ENCODE peak calls at places on chromosomes 6 and 20, in six cellular contexts. One of them, this sample, is unnamed.

GRCh38 chr6:112466378-112467151 is 119.4 kb downstream of the RFPL4B start:
- DNase-seq in neural progenitor cell: no peak
- DNase-seq in AG04450: no peak
- DNase-seq in cardiac muscle cell: peak
- DNase-seq in foreskin keratinocyte: peak
- DNase-seq in suprapubic skin: no peak
- DNase-seq in this sample: no peak

GRCh38 chr6:56949925-56950495 is 4.9 kb upstream of the BEND6 start:
- DNase-seq in AG04450: no peak
- DNase-seq in cardiac muscle cell: peak
- DNase-seq in neural progenitor cell: no peak
- DNase-seq in suprapubic skin: no peak
- DNase-seq in foreskin keratinocyte: no peak
- DNase-seq in this sample: no peak

GRCh38 chr6:589090-589489 is 67.8 kb downstream of the HUS1B start:
- DNase-seq in suprapubic skin: no peak
- DNase-seq in neural progenitor cell: no peak
- DNase-seq in cardiac muscle cell: no peak
- DNase-seq in AG04450: no peak
- DNase-seq in foreskin keratinocyte: no peak
- DNase-seq in this sample: no peak

GRCh38 chr20:6940052-6940451 is 172.6 kb downstream of the BMP2 start:
- DNase-seq in AG04450: no peak
- DNase-seq in cardiac muscle cell: peak
- DNase-seq in suprapubic skin: no peak
- DNase-seq in neural progenitor cell: peak
- DNase-seq in foreskin keratinocyte: peak
- DNase-seq in this sample: no peak

GRCh38 chr6:125151715-125152114 is 1.9 kb upstream of the TPD52L1 start:
- DNase-seq in neural progenitor cell: no peak
- DNase-seq in AG04450: no peak
- DNase-seq in cardiac muscle cell: no peak
- DNase-seq in foreskin keratinocyte: no peak
- DNase-seq in suprapubic skin: no peak
- DNase-seq in this sample: no peak

GRCh38 chr20:61647741-61648140 is 395.7 kb downstream of the CDH4 start:
- DNase-seq in neural progenitor cell: no peak
- DNase-seq in foreskin keratinocyte: no peak
- DNase-seq in suprapubic skin: no peak
- DNase-seq in AG04450: no peak
- DNase-seq in cardiac muscle cell: no peak
- DNase-seq in this sample: no peak

GRCh38 chr20:35252037-35252461 is 25.6 kb downstream of the MMP24 start:
- DNase-seq in AG04450: no peak
- DNase-seq in neural progenitor cell: no peak
- DNase-seq in cardiac muscle cell: no peak
- DNase-seq in foreskin keratinocyte: no peak
- DNase-seq in suprapubic skin: no peak
- DNase-seq in this sample: peak

GRCh38 chr6:21740719-21741118 is 147.2 kb downstream of the SOX4 start:
- DNase-seq in AG04450: peak
- DNase-seq in neural progenitor cell: peak
- DNase-seq in foreskin keratinocyte: no peak
- DNase-seq in cardiac muscle cell: peak
- DNase-seq in suprapubic skin: no peak
- DNase-seq in this sample: no peak

GRCh38 chr20:46964299-46965123 is 69.9 kb downstream of the EYA2 start:
- DNase-seq in AG04450: no peak
- DNase-seq in suprapubic skin: no peak
- DNase-seq in foreskin keratinocyte: no peak
- DNase-seq in cardiac muscle cell: no peak
- DNase-seq in neural progenitor cell: no peak
- DNase-seq in this sample: no peak

GRCh38 chr20:1946762-1947534 is 46.9 kb downstream of the PDYN start:
- DNase-seq in neural progenitor cell: peak
- DNase-seq in foreskin keratinocyte: peak
- DNase-seq in suprapubic skin: peak
- DNase-seq in AG04450: no peak
- DNase-seq in cardiac muscle cell: peak
- DNase-seq in this sample: no peak

GRCh38 chr6:112639436-112639835 is 292.3 kb downstream of the RFPL4B start:
- DNase-seq in AG04450: peak
- DNase-seq in neural progenitor cell: no peak
- DNase-seq in suprapubic skin: no peak
- DNase-seq in foreskin keratinocyte: peak
- DNase-seq in cardiac muscle cell: no peak
- DNase-seq in this sample: no peak

GRCh38 chr6:31495580-31495979 is 2.4 kb upstream of the MICB start:
- DNase-seq in AG04450: no peak
- DNase-seq in suprapubic skin: no peak
- DNase-seq in cardiac muscle cell: peak
- DNase-seq in neural progenitor cell: no peak
- DNase-seq in foreskin keratinocyte: peak
- DNase-seq in this sample: no peak

GRCh38 chr20:58745391-58745790 is 52.8 kb downstream of the NPEPL1 start:
- DNase-seq in suprapubic skin: no peak
- DNase-seq in foreskin keratinocyte: no peak
- DNase-seq in neural progenitor cell: no peak
- DNase-seq in AG04450: no peak
- DNase-seq in cardiac muscle cell: no peak
- DNase-seq in this sample: no peak

GRCh38 chr20:9038791-9039190 is 30.1 kb upstream of the PLCB4 start:
- DNase-seq in foreskin keratinocyte: no peak
- DNase-seq in suprapubic skin: no peak
- DNase-seq in AG04450: no peak
- DNase-seq in neural progenitor cell: no peak
- DNase-seq in cardiac muscle cell: no peak
- DNase-seq in this sample: no peak

GRCh38 chr20:1700990-1701389 is 43.4 kb upstream of the SIRPG start:
- DNase-seq in foreskin keratinocyte: no peak
- DNase-seq in neural progenitor cell: no peak
- DNase-seq in cardiac muscle cell: no peak
- DNase-seq in AG04450: no peak
- DNase-seq in suprapubic skin: no peak
- DNase-seq in this sample: no peak

GRCh38 chr20:45894797-45895196 is 3.7 kb downstream of the CTSA start:
- DNase-seq in suprapubic skin: no peak
- DNase-seq in cardiac muscle cell: no peak
- DNase-seq in foreskin keratinocyte: no peak
- DNase-seq in neural progenitor cell: no peak
- DNase-seq in AG04450: no peak
- DNase-seq in this sample: no peak

GRCh38 chr6:117547688-117548621 is 54.4 kb downstream of the GOPC start:
- DNase-seq in foreskin keratinocyte: no peak
- DNase-seq in cardiac muscle cell: peak
- DNase-seq in neural progenitor cell: no peak
- DNase-seq in AG04450: no peak
- DNase-seq in suprapubic skin: peak
- DNase-seq in this sample: peak

GRCh38 chr6:159716247-159717086 is 10.8 kb upstream of the WTAP start:
- DNase-seq in AG04450: peak
- DNase-seq in cardiac muscle cell: peak
- DNase-seq in suprapubic skin: peak
- DNase-seq in foreskin keratinocyte: peak
- DNase-seq in neural progenitor cell: no peak
- DNase-seq in this sample: no peak

GRCh38 chr20:9503530-9504251 is 10.7 kb upstream of the LAMP5 start:
- DNase-seq in suprapubic skin: no peak
- DNase-seq in AG04450: no peak
- DNase-seq in cardiac muscle cell: peak
- DNase-seq in neural progenitor cell: peak
- DNase-seq in foreskin keratinocyte: no peak
- DNase-seq in this sample: no peak

GRCh38 chr20:33415948-33416347 is 14.6 kb upstream of the CDK5RAP1 start:
- DNase-seq in suprapubic skin: no peak
- DNase-seq in neural progenitor cell: peak
- DNase-seq in cardiac muscle cell: peak
- DNase-seq in AG04450: no peak
- DNase-seq in foreskin keratinocyte: no peak
- DNase-seq in this sample: no peak

GRCh38 chr6:110944681-110945151 is 13.8 kb upstream of the GTF3C6 start:
- DNase-seq in cardiac muscle cell: peak
- DNase-seq in foreskin keratinocyte: peak
- DNase-seq in suprapubic skin: no peak
- DNase-seq in AG04450: peak
- DNase-seq in neural progenitor cell: no peak
- DNase-seq in this sample: no peak

GRCh38 chr20:38692436-38693411 is 31.6 kb upstream of the SLC32A1 start:
- DNase-seq in neural progenitor cell: peak
- DNase-seq in suprapubic skin: no peak
- DNase-seq in AG04450: peak
- DNase-seq in cardiac muscle cell: peak
- DNase-seq in foreskin keratinocyte: peak
- DNase-seq in this sample: no peak

GRCh38 chr6:158972241-158973233 is 27.5 kb downstream of the RSPH3 start:
- DNase-seq in AG04450: peak
- DNase-seq in cardiac muscle cell: peak
- DNase-seq in foreskin keratinocyte: peak
- DNase-seq in suprapubic skin: no peak
- DNase-seq in neural progenitor cell: peak
- DNase-seq in this sample: no peak

GRCh38 chr20:55684578-55684977 is 320.7 kb downstream of the CBLN4 start:
- DNase-seq in AG04450: no peak
- DNase-seq in neural progenitor cell: no peak
- DNase-seq in foreskin keratinocyte: no peak
- DNase-seq in cardiac muscle cell: no peak
- DNase-seq in suprapubic skin: no peak
- DNase-seq in this sample: no peak

GRCh38 chr6:88709819-88710246 is 253.6 kb downstream of the RNGTT start:
- DNase-seq in foreskin keratinocyte: no peak
- DNase-seq in suprapubic skin: no peak
- DNase-seq in cardiac muscle cell: no peak
- DNase-seq in AG04450: no peak
- DNase-seq in neural progenitor cell: no peak
- DNase-seq in this sample: no peak

GRCh38 chr6:33057222-33058150 is 16.0 kb downstream of the HLA-DPA1 start:
- DNase-seq in AG04450: no peak
- DNase-seq in suprapubic skin: no peak
- DNase-seq in foreskin keratinocyte: no peak
- DNase-seq in neural progenitor cell: no peak
- DNase-seq in cardiac muscle cell: no peak
- DNase-seq in this sample: no peak

GRCh38 chr6:33983109-33983475 is 162.8 kb downstream of the GRM4 start:
- DNase-seq in foreskin keratinocyte: peak
- DNase-seq in AG04450: no peak
- DNase-seq in neural progenitor cell: no peak
- DNase-seq in cardiac muscle cell: peak
- DNase-seq in suprapubic skin: peak
- DNase-seq in this sample: no peak

GRCh38 chr6:153670403-153671026 is 368.5 kb upstream of the OPRM1 start:
- DNase-seq in neural progenitor cell: no peak
- DNase-seq in AG04450: no peak
- DNase-seq in cardiac muscle cell: no peak
- DNase-seq in suprapubic skin: no peak
- DNase-seq in foreskin keratinocyte: no peak
- DNase-seq in this sample: no peak

GRCh38 chr6:39430968-39431523 is 108.5 kb upstream of the KCNK16 start:
- DNase-seq in neural progenitor cell: peak
- DNase-seq in suprapubic skin: peak
- DNase-seq in cardiac muscle cell: peak
- DNase-seq in AG04450: no peak
- DNase-seq in foreskin keratinocyte: no peak
- DNase-seq in this sample: no peak

GRCh38 chr20:57716893-57717292 is 7.1 kb upstream of the PMEPA1 start:
- DNase-seq in AG04450: no peak
- DNase-seq in foreskin keratinocyte: no peak
- DNase-seq in suprapubic skin: no peak
- DNase-seq in cardiac muscle cell: no peak
- DNase-seq in neural progenitor cell: no peak
- DNase-seq in this sample: no peak

GRCh38 chr6:170068496-170068895 is 222.4 kb downstream of the DLL1 start:
- DNase-seq in foreskin keratinocyte: no peak
- DNase-seq in cardiac muscle cell: no peak
- DNase-seq in AG04450: no peak
- DNase-seq in neural progenitor cell: no peak
- DNase-seq in suprapubic skin: peak
- DNase-seq in this sample: no peak

GRCh38 chr6:146312606-146313005 is 231.0 kb upstream of the RAB32 start:
- DNase-seq in cardiac muscle cell: no peak
- DNase-seq in neural progenitor cell: no peak
- DNase-seq in suprapubic skin: no peak
- DNase-seq in AG04450: no peak
- DNase-seq in foreskin keratinocyte: peak
- DNase-seq in this sample: no peak
- H3K27ac ChIP-seq in cardiac muscle cell: no peak
- H3K27ac ChIP-seq in neural progenitor cell: no peak
- H3K27ac ChIP-seq in suprapubic skin: no peak
- H3K27ac ChIP-seq in AG04450: no peak
- H3K27ac ChIP-seq in foreskin keratinocyte: no peak
- H3K27ac ChIP-seq in this sample: no peak

GRCh38 chr6:41199427-41200246 is 1.3 kb downstream of the TREML2 start:
- DNase-seq in neural progenitor cell: no peak
- DNase-seq in foreskin keratinocyte: no peak
- DNase-seq in cardiac muscle cell: no peak
- DNase-seq in suprapubic skin: no peak
- DNase-seq in AG04450: no peak
- DNase-seq in this sample: no peak
- H3K27ac ChIP-seq in neural progenitor cell: no peak
- H3K27ac ChIP-seq in foreskin keratinocyte: no peak
- H3K27ac ChIP-seq in cardiac muscle cell: no peak
- H3K27ac ChIP-seq in suprapubic skin: no peak
- H3K27ac ChIP-seq in AG04450: no peak
- H3K27ac ChIP-seq in this sample: peak

DNA sequence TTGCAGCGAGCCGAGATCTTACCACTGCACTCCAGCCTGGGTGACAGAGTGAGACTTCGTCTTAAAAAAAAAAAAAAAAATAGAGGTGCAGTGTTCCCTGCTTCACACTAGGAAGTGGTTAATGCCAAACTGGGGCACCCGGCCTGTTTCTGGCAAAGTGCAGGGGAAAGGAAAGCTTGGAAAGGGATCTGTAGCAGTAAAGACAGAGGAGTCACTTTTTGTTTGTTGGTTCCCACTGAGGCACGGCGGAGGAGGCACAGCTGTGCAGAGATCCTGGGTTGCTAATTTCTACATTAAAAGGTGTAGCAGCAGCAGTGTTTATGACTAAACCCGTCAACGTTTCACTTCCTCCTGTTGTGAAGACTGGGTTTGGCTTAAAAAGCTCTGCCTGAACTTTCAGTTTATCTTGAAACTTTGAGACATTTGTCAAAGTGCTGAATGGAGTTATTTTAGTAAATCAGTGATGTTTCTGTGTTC is 125.6 kb downstream of the CARMIL1 start:
- DNase-seq in neural progenitor cell: no peak
- DNase-seq in suprapubic skin: no peak
- DNase-seq in AG04450: no peak
- DNase-seq in foreskin keratinocyte: peak
- DNase-seq in cardiac muscle cell: no peak
- DNase-seq in this sample: peak
- H3K27ac ChIP-seq in neural progenitor cell: no peak
- H3K27ac ChIP-seq in suprapubic skin: no peak
- H3K27ac ChIP-seq in AG04450: no peak
- H3K27ac ChIP-seq in foreskin keratinocyte: no peak
- H3K27ac ChIP-seq in cardiac muscle cell: no peak
- H3K27ac ChIP-seq in this sample: peak

DNA sequence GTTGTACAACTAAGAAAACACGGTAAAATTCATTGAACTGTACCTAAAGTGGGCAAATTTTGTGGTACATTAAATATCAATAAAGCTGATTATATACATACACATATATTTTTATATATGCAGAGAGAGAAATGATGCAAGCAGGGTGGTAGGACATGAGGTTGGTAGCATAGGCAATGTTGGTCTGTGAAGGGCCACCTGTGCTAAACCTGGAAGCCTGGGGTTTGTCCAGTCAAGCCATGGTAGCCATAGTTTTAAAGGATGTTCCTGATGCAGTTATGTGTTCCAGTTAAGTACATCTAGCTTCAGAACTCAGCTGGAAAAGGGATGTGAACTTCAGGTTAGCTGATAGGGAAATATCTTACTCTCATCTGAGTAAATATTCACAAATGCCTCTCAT is 60.1 kb downstream of the TRIM38 start:
- DNase-seq in cardiac muscle cell: no peak
- DNase-seq in suprapubic skin: no peak
- DNase-seq in foreskin keratinocyte: no peak
- DNase-seq in AG04450: no peak
- DNase-seq in neural progenitor cell: no peak
- DNase-seq in this sample: no peak
- H3K27ac ChIP-seq in cardiac muscle cell: no peak
- H3K27ac ChIP-seq in suprapubic skin: no peak
- H3K27ac ChIP-seq in foreskin keratinocyte: no peak
- H3K27ac ChIP-seq in AG04450: no peak
- H3K27ac ChIP-seq in neural progenitor cell: no peak
- H3K27ac ChIP-seq in this sample: no peak

This sample was measured in effector memory CD4-positive, alpha-beta T cell.